ENCODE peak calls at places on chromosomes 13 and 19, in seven cellular contexts. One of them, this sample, is unnamed. For H3K4me1 and H3K9me3, the result is how much of the 10 kb centered on the place peaks cover.

GRCh38 chr19:36225219-36225892 is 10.4 kb downstream of the ZNF146 start:
- DNase-seq in CD8-positive, alpha-beta memory T cell: no peak
- DNase-seq in breast epithelium: no peak
- DNase-seq in lung: no peak
- DNase-seq in colonic mucosa: no peak
- DNase-seq in heart right ventricle: no peak
- DNase-seq in upper lobe of right lung: no peak
- DNase-seq in this sample: no peak

GRCh38 chr19:41910992-41911888 is 17.0 kb downstream of the ERFL start:
- DNase-seq in CD8-positive, alpha-beta memory T cell: no peak
- DNase-seq in breast epithelium: no peak
- DNase-seq in lung: no peak
- DNase-seq in colonic mucosa: no peak
- DNase-seq in heart right ventricle: no peak
- DNase-seq in upper lobe of right lung: no peak
- DNase-seq in this sample: no peak

GRCh38 chr13:47426126-47426849 is 529.4 kb upstream of the HTR2A start:
- DNase-seq in CD8-positive, alpha-beta memory T cell: no peak
- DNase-seq in breast epithelium: peak
- DNase-seq in lung: no peak
- DNase-seq in colonic mucosa: peak
- DNase-seq in heart right ventricle: no peak
- DNase-seq in upper lobe of right lung: no peak
- DNase-seq in this sample: peak

GRCh38 chr19:33273881-33274662 is 28.3 kb downstream of the CEBPA start:
- DNase-seq in CD8-positive, alpha-beta memory T cell: no peak
- DNase-seq in breast epithelium: no peak
- DNase-seq in lung: peak
- DNase-seq in colonic mucosa: peak
- DNase-seq in heart right ventricle: no peak
- DNase-seq in upper lobe of right lung: no peak
- DNase-seq in this sample: no peak

GRCh38 chr19:14091086-14091884 is 734 bp upstream of the SAMD1 start:
- DNase-seq in CD8-positive, alpha-beta memory T cell: no peak
- DNase-seq in breast epithelium: peak
- DNase-seq in lung: no peak
- DNase-seq in colonic mucosa: peak
- DNase-seq in heart right ventricle: no peak
- DNase-seq in upper lobe of right lung: peak
- DNase-seq in this sample: no peak

GRCh38 chr13:94351292-94352000 is 128.0 kb downstream of the DCT start:
- DNase-seq in CD8-positive, alpha-beta memory T cell: no peak
- DNase-seq in breast epithelium: no peak
- DNase-seq in lung: no peak
- DNase-seq in colonic mucosa: no peak
- DNase-seq in heart right ventricle: no peak
- DNase-seq in upper lobe of right lung: no peak
- DNase-seq in this sample: no peak

GRCh38 chr19:38079926-38080380 is 144.1 kb downstream of the DPF1 start:
- DNase-seq in CD8-positive, alpha-beta memory T cell: no peak
- DNase-seq in breast epithelium: no peak
- DNase-seq in lung: no peak
- DNase-seq in colonic mucosa: no peak
- DNase-seq in heart right ventricle: no peak
- DNase-seq in upper lobe of right lung: no peak
- DNase-seq in this sample: no peak

GRCh38 chr19:39199025-39199424 is 2.3 kb downstream of the NCCRP1 start:
- DNase-seq in CD8-positive, alpha-beta memory T cell: no peak
- DNase-seq in breast epithelium: no peak
- DNase-seq in lung: no peak
- DNase-seq in colonic mucosa: no peak
- DNase-seq in heart right ventricle: no peak
- DNase-seq in upper lobe of right lung: peak
- DNase-seq in this sample: no peak

GRCh38 chr13:53206455-53206854 is 177.8 kb downstream of the OLFM4 start:
- DNase-seq in CD8-positive, alpha-beta memory T cell: no peak
- DNase-seq in breast epithelium: no peak
- DNase-seq in lung: no peak
- DNase-seq in colonic mucosa: no peak
- DNase-seq in heart right ventricle: no peak
- DNase-seq in upper lobe of right lung: no peak
- DNase-seq in this sample: no peak

GRCh38 chr13:110306340-110306959 is 507 bp downstream of the COL4A1 start:
- DNase-seq in CD8-positive, alpha-beta memory T cell: no peak
- DNase-seq in breast epithelium: no peak
- DNase-seq in lung: no peak
- DNase-seq in colonic mucosa: no peak
- DNase-seq in heart right ventricle: no peak
- DNase-seq in upper lobe of right lung: no peak
- DNase-seq in this sample: peak

GRCh38 chr13:22061806-22062391 is 391.0 kb downstream of the FGF9 start:
- DNase-seq in CD8-positive, alpha-beta memory T cell: no peak
- DNase-seq in breast epithelium: no peak
- DNase-seq in lung: no peak
- DNase-seq in colonic mucosa: no peak
- DNase-seq in heart right ventricle: no peak
- DNase-seq in upper lobe of right lung: no peak
- DNase-seq in this sample: no peak

GRCh38 chr13:112703449-112703848 is 13.6 kb downstream of the ATP11A start:
- DNase-seq in CD8-positive, alpha-beta memory T cell: no peak
- DNase-seq in breast epithelium: no peak
- DNase-seq in lung: no peak
- DNase-seq in colonic mucosa: no peak
- DNase-seq in heart right ventricle: no peak
- DNase-seq in upper lobe of right lung: no peak
- DNase-seq in this sample: no peak

GRCh38 chr19:2358548-2359173 is 1.4 kb upstream of the TMPRSS9 start:
- DNase-seq in CD8-positive, alpha-beta memory T cell: no peak
- DNase-seq in breast epithelium: no peak
- DNase-seq in lung: no peak
- DNase-seq in colonic mucosa: peak
- DNase-seq in heart right ventricle: no peak
- DNase-seq in upper lobe of right lung: no peak
- DNase-seq in this sample: no peak

GRCh38 chr19:47729468-47729798 is 15.9 kb upstream of the NOP53 start:
- DNase-seq in CD8-positive, alpha-beta memory T cell: no peak
- DNase-seq in breast epithelium: peak
- DNase-seq in lung: peak
- DNase-seq in colonic mucosa: peak
- DNase-seq in heart right ventricle: peak
- DNase-seq in upper lobe of right lung: peak
- DNase-seq in this sample: peak

GRCh38 chr13:23450340-23451046 is 17.0 kb upstream of the SACS start:
- DNase-seq in CD8-positive, alpha-beta memory T cell: no peak
- DNase-seq in breast epithelium: no peak
- DNase-seq in lung: no peak
- DNase-seq in colonic mucosa: no peak
- DNase-seq in heart right ventricle: no peak
- DNase-seq in upper lobe of right lung: no peak
- DNase-seq in this sample: no peak

GRCh38 chr13:23456437-23456836 is 22.9 kb upstream of the SACS start:
- DNase-seq in CD8-positive, alpha-beta memory T cell: no peak
- DNase-seq in breast epithelium: no peak
- DNase-seq in lung: no peak
- DNase-seq in colonic mucosa: no peak
- DNase-seq in heart right ventricle: no peak
- DNase-seq in upper lobe of right lung: no peak
- DNase-seq in this sample: no peak

GRCh38 chr13:23449386-23450162 is 16.1 kb upstream of the SACS start:
- DNase-seq in CD8-positive, alpha-beta memory T cell: no peak
- DNase-seq in breast epithelium: no peak
- DNase-seq in lung: no peak
- DNase-seq in colonic mucosa: no peak
- DNase-seq in heart right ventricle: no peak
- DNase-seq in upper lobe of right lung: no peak
- DNase-seq in this sample: no peak

GRCh38 chr13:23455401-23456185 is 22.1 kb upstream of the SACS start:
- DNase-seq in CD8-positive, alpha-beta memory T cell: no peak
- DNase-seq in breast epithelium: no peak
- DNase-seq in lung: no peak
- DNase-seq in colonic mucosa: no peak
- DNase-seq in heart right ventricle: no peak
- DNase-seq in upper lobe of right lung: no peak
- DNase-seq in this sample: no peak

DNA sequence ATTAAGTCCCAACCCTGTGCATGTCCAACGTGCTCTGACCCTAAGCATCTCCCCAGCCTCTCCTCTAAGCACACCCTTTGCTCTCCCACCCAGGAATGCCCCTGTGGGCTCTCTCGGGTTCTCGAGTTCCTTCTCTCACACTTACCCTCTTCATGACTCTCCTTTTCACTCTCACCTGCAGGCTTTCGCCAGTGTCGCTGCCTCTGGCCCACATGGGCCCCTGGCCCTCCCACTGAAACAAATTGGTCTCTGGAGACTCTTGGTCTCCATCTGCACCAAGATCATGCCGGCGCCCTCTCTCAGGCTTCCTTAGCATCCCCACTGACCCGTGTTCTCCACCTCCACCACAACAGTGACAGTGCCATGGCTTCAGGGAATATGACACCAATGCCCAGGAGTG is 19.6 kb upstream of the SACS start:
- DNase-seq in CD8-positive, alpha-beta memory T cell: no peak
- DNase-seq in breast epithelium: no peak
- DNase-seq in lung: no peak
- DNase-seq in colonic mucosa: no peak
- DNase-seq in heart right ventricle: no peak
- DNase-seq in upper lobe of right lung: no peak
- DNase-seq in this sample: no peak
- H3K4me1 ChIP-seq in CD8-positive, alpha-beta memory T cell: under half
- H3K4me1 ChIP-seq in breast epithelium: under half
- H3K4me1 ChIP-seq in lung: under half
- H3K4me1 ChIP-seq in colonic mucosa: under half
- H3K4me1 ChIP-seq in heart right ventricle: under half
- H3K4me1 ChIP-seq in upper lobe of right lung: under half
- H3K4me1 ChIP-seq in this sample: under half

GRCh38 chr19:43634877-43635560 is 4.6 kb downstream of the CADM4 start:
- DNase-seq in CD8-positive, alpha-beta memory T cell: no peak
- DNase-seq in breast epithelium: peak
- DNase-seq in lung: no peak
- DNase-seq in colonic mucosa: no peak
- DNase-seq in heart right ventricle: no peak
- DNase-seq in upper lobe of right lung: no peak
- DNase-seq in this sample: no peak
- H3K4me3 ChIP-seq in CD8-positive, alpha-beta memory T cell: no peak
- H3K4me3 ChIP-seq in breast epithelium: no peak
- H3K4me3 ChIP-seq in lung: no peak
- H3K4me3 ChIP-seq in colonic mucosa: no peak
- H3K4me3 ChIP-seq in heart right ventricle: no peak
- H3K4me3 ChIP-seq in upper lobe of right lung: no peak
- H3K4me3 ChIP-seq in this sample: no peak

GRCh38 chr19:9219489-9219888 is at the start of gene OR7D4:
- DNase-seq in CD8-positive, alpha-beta memory T cell: no peak
- DNase-seq in breast epithelium: no peak
- DNase-seq in lung: no peak
- DNase-seq in colonic mucosa: no peak
- DNase-seq in heart right ventricle: no peak
- DNase-seq in upper lobe of right lung: no peak
- DNase-seq in this sample: no peak
- H3K9me3 ChIP-seq in CD8-positive, alpha-beta memory T cell: under half
- H3K9me3 ChIP-seq in breast epithelium: under half
- H3K9me3 ChIP-seq in lung: under half
- H3K9me3 ChIP-seq in colonic mucosa: under half
- H3K9me3 ChIP-seq in heart right ventricle: under half
- H3K9me3 ChIP-seq in upper lobe of right lung: under half
- H3K9me3 ChIP-seq in this sample: under half

DNA sequence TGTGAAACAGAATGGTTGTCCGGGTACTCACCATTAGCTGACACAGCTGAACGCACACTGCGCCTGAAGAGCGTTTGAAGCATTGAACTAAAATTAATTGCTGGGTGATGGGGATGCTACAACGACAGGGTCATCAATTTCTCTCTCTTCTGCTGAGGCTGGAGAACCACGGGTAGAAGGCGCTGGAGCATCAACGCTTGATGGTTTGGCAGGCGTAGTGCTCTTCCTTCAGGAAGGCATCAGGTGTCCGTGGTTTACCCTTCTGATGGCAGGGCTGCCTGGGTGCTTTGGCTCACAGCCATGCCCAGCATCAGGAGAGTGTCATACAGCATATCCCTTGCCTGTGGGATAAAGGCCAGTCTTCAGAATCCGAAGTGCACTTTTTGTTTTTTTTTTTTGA is 46.9 kb upstream of the UBE2L5 start:
- DNase-seq in CD8-positive, alpha-beta memory T cell: no peak
- DNase-seq in breast epithelium: no peak
- DNase-seq in lung: no peak
- DNase-seq in colonic mucosa: no peak
- DNase-seq in heart right ventricle: no peak
- DNase-seq in upper lobe of right lung: no peak
- DNase-seq in this sample: no peak
- H3K4me1 ChIP-seq in CD8-positive, alpha-beta memory T cell: half or more
- H3K4me1 ChIP-seq in breast epithelium: under half
- H3K4me1 ChIP-seq in lung: under half
- H3K4me1 ChIP-seq in colonic mucosa: under half
- H3K4me1 ChIP-seq in heart right ventricle: under half
- H3K4me1 ChIP-seq in upper lobe of right lung: under half
- H3K4me1 ChIP-seq in this sample: under half

GRCh38 chr13:111482806-111483620 is 162.6 kb downstream of the TEX29 start:
- DNase-seq in CD8-positive, alpha-beta memory T cell: no peak
- DNase-seq in breast epithelium: no peak
- DNase-seq in lung: no peak
- DNase-seq in colonic mucosa: no peak
- DNase-seq in heart right ventricle: no peak
- DNase-seq in upper lobe of right lung: peak
- DNase-seq in this sample: no peak
- H3K4me3 ChIP-seq in CD8-positive, alpha-beta memory T cell: no peak
- H3K4me3 ChIP-seq in breast epithelium: no peak
- H3K4me3 ChIP-seq in lung: no peak
- H3K4me3 ChIP-seq in colonic mucosa: no peak
- H3K4me3 ChIP-seq in heart right ventricle: no peak
- H3K4me3 ChIP-seq in upper lobe of right lung: no peak
- H3K4me3 ChIP-seq in this sample: no peak

DNA sequence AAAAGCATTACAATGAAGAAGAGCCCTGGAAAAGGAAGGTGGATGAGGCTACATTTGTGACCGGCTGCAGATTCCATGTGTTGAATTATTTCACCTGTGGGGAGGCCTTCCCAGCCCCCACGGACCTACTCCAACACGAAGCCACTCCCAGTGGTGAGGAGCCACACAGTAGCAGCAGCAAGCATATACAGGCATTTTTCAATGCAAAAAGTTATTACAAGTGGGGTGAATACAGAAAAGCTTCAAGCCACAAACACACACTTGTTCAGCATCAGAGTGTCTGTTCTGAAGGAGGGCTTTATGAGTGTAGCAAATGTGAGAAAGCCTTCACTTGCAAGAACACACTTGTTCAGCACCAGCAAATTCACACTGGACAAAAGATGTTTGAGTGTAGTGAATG is 5.0 kb downstream of the ZNF551 start:
- DNase-seq in CD8-positive, alpha-beta memory T cell: no peak
- DNase-seq in breast epithelium: no peak
- DNase-seq in lung: no peak
- DNase-seq in colonic mucosa: no peak
- DNase-seq in heart right ventricle: no peak
- DNase-seq in upper lobe of right lung: no peak
- DNase-seq in this sample: no peak
- H3K9me3 ChIP-seq in CD8-positive, alpha-beta memory T cell: half or more
- H3K9me3 ChIP-seq in breast epithelium: half or more
- H3K9me3 ChIP-seq in lung: under half
- H3K9me3 ChIP-seq in colonic mucosa: under half
- H3K9me3 ChIP-seq in heart right ventricle: half or more
- H3K9me3 ChIP-seq in upper lobe of right lung: half or more
- H3K9me3 ChIP-seq in this sample: under half

GRCh38 chr19:35206379-35206778 is 22.2 kb downstream of the FAM187B start:
- DNase-seq in CD8-positive, alpha-beta memory T cell: peak
- DNase-seq in breast epithelium: no peak
- DNase-seq in lung: peak
- DNase-seq in colonic mucosa: no peak
- DNase-seq in heart right ventricle: no peak
- DNase-seq in upper lobe of right lung: no peak
- DNase-seq in this sample: no peak
- H3K4me1 ChIP-seq in CD8-positive, alpha-beta memory T cell: half or more
- H3K4me1 ChIP-seq in breast epithelium: under half
- H3K4me1 ChIP-seq in lung: under half
- H3K4me1 ChIP-seq in colonic mucosa: under half
- H3K4me1 ChIP-seq in heart right ventricle: under half
- H3K4me1 ChIP-seq in upper lobe of right lung: under half
- H3K4me1 ChIP-seq in this sample: under half